ENCODE peak calls at places on chromosomes 3 and 15, in six cellular contexts. U is foreskin fibroblast, H is coronary artery, I is K562, T is NCI-H748 treated with DMSO at 0.1 percent for 48 hours, E is amniotic stem cell. N is an unnamed sample.

GRCh38 chr3:48238506-48239085 is 2.3 kb upstream of the ZNF589 start:
- DNase-seq in U (no peak), H (no peak), I (no peak), T (no peak), E (no peak), N (no peak)

GRCh38 chr3:194811118-194811517 is 125.4 kb downstream of the FAM43A start:
- DNase-seq in U (no peak), H (peak), I (no peak), T (no peak), E (no peak), N (no peak)

GRCh38 chr3:140859592-140860336 is 81.9 kb upstream of the SLC25A36 start:
- DNase-seq in U (no peak), H (no peak), I (no peak), T (peak), E (no peak), N (no peak)

GRCh38 chr3:126472277-126473006 is 3.2 kb downstream of the ZXDC start:
- DNase-seq in U (peak), H (no peak), I (peak), T (no peak), E (peak), N (no peak)

GRCh38 chr3:64687781-64688515 is at the start of gene ADAMTS9:
- DNase-seq in U (peak), H (peak), I (no peak), T (no peak), E (no peak), N (no peak)

GRCh38 chr3:115913069-115913686 is 289.9 kb downstream of the GAP43 start:
- DNase-seq in U (peak), H (no peak), I (no peak), T (no peak), E (no peak), N (no peak)

GRCh38 chr3:109643590-109643989 is 306.2 kb upstream of the DPPA4 start:
- DNase-seq in U (peak), H (no peak), I (no peak), T (no peak), E (peak), N (no peak)

GRCh38 chr15:77352932-77353331 is 67.0 kb downstream of the PEAK1 start:
- DNase-seq in U (peak), H (no peak), I (no peak), T (no peak), E (no peak), N (no peak)

GRCh38 chr3:18284716-18285115 is 140.4 kb downstream of the SATB1 start:
- DNase-seq in U (no peak), H (no peak), I (no peak), T (no peak), E (no peak), N (no peak)

GRCh38 chr3:71450985-71451560 is 132.5 kb downstream of the FOXP1 start:
- DNase-seq in U (peak), H (no peak), I (no peak), T (no peak), E (no peak), N (peak)

GRCh38 chr3:123282461-123282860 is 80.7 kb downstream of the SEC22A start:
- DNase-seq in U (no peak), H (no peak), I (no peak), T (no peak), E (no peak), N (peak)

GRCh38 chr15:52943746-52944145 is 153.6 kb upstream of the ONECUT1 start:
- DNase-seq in U (no peak), H (no peak), I (no peak), T (no peak), E (no peak), N (no peak)

GRCh38 chr3:18442743-18443669 is 17.9 kb upstream of the SATB1 start:
- DNase-seq in U (no peak), H (no peak), I (no peak), T (no peak), E (no peak), N (no peak)